ENCODE peak calls at places on chromosomes 2 and 18, in seven cellular contexts. One of them, this sample, is unnamed.

GRCh38 chr18:51537487-51537886 is 340.0 kb upstream of the MEX3C start:
- DNase-seq in AG04450: no peak
- DNase-seq in DMS153: peak; percentile 15
- DNase-seq in hepatocyte: peak; percentile 82
- DNase-seq in HT1080: peak; percentile 65
- DNase-seq in fibroblast of pulmonary artery: peak; percentile 73
- DNase-seq in NAMALWA: peak; percentile 76
- DNase-seq in this sample: no peak

GRCh38 chr2:182360012-182360662 is 66.7 kb downstream of the PDE1A start:
- DNase-seq in fibroblast of pulmonary artery: peak; percentile 89
- DNase-seq in AG04450: peak; percentile 34
- DNase-seq in DMS153: no peak
- DNase-seq in HT1080: no peak
- DNase-seq in hepatocyte: peak; percentile 14
- DNase-seq in NAMALWA: no peak
- DNase-seq in this sample: no peak

GRCh38 chr18:9594782-9595181 is 19.6 kb downstream of the PPP4R1 start:
- DNase-seq in DMS153: no peak
- DNase-seq in hepatocyte: peak; percentile 45
- DNase-seq in HT1080: no peak
- DNase-seq in AG04450: no peak
- DNase-seq in NAMALWA: no peak
- DNase-seq in fibroblast of pulmonary artery: no peak
- DNase-seq in this sample: no peak

GRCh38 chr2:108923019-108923700 is 65.9 kb downstream of the EDAR start:
- DNase-seq in AG04450: no peak
- DNase-seq in HT1080: no peak
- DNase-seq in hepatocyte: no peak
- DNase-seq in NAMALWA: no peak
- DNase-seq in DMS153: peak; percentile 55
- DNase-seq in fibroblast of pulmonary artery: no peak
- DNase-seq in this sample: no peak

GRCh38 chr2:65016789-65017188 is 27.6 kb downstream of the SLC1A4 start:
- DNase-seq in AG04450: no peak
- DNase-seq in HT1080: no peak
- DNase-seq in DMS153: no peak
- DNase-seq in NAMALWA: no peak
- DNase-seq in hepatocyte: no peak
- DNase-seq in fibroblast of pulmonary artery: no peak
- DNase-seq in this sample: no peak

GRCh38 chr18:67199993-67200617 is 316.4 kb downstream of the DSEL start:
- DNase-seq in DMS153: no peak
- DNase-seq in NAMALWA: peak; percentile 76
- DNase-seq in hepatocyte: peak; percentile 57
- DNase-seq in AG04450: peak; percentile 39
- DNase-seq in HT1080: peak; percentile 56
- DNase-seq in fibroblast of pulmonary artery: peak; percentile 83
- DNase-seq in this sample: no peak

GRCh38 chr2:48320747-48321146 is 209.2 kb upstream of the STON1 start:
- DNase-seq in HT1080: no peak
- DNase-seq in DMS153: no peak
- DNase-seq in fibroblast of pulmonary artery: peak; percentile 37
- DNase-seq in NAMALWA: no peak
- DNase-seq in AG04450: no peak
- DNase-seq in hepatocyte: no peak
- DNase-seq in this sample: no peak

GRCh38 chr18:62942578-62942977 is 227.2 kb downstream of the PHLPP1 start:
- DNase-seq in hepatocyte: no peak
- DNase-seq in HT1080: no peak
- DNase-seq in AG04450: no peak
- DNase-seq in DMS153: peak; percentile 78
- DNase-seq in NAMALWA: no peak
- DNase-seq in fibroblast of pulmonary artery: no peak
- DNase-seq in this sample: no peak

GRCh38 chr2:44716131-44716530 is 225.4 kb upstream of the SIX3 start:
- DNase-seq in fibroblast of pulmonary artery: no peak
- DNase-seq in HT1080: no peak
- DNase-seq in hepatocyte: no peak
- DNase-seq in AG04450: no peak
- DNase-seq in DMS153: no peak
- DNase-seq in NAMALWA: no peak
- DNase-seq in this sample: no peak

GRCh38 chr2:79005211-79005610 is 20.3 kb upstream of the REG3G start:
- DNase-seq in AG04450: no peak
- DNase-seq in HT1080: no peak
- DNase-seq in DMS153: no peak
- DNase-seq in hepatocyte: no peak
- DNase-seq in NAMALWA: no peak
- DNase-seq in fibroblast of pulmonary artery: no peak
- DNase-seq in this sample: no peak

GRCh38 chr2:96503637-96504243 is 1.4 kb downstream of the NEURL3 start:
- DNase-seq in DMS153: no peak
- DNase-seq in AG04450: no peak
- DNase-seq in HT1080: no peak
- DNase-seq in NAMALWA: no peak
- DNase-seq in fibroblast of pulmonary artery: no peak
- DNase-seq in hepatocyte: no peak
- DNase-seq in this sample: no peak

GRCh38 chr2:43941359-43941758 is 54.4 kb downstream of the LRPPRC start:
- DNase-seq in HT1080: no peak
- DNase-seq in DMS153: no peak
- DNase-seq in fibroblast of pulmonary artery: no peak
- DNase-seq in hepatocyte: no peak
- DNase-seq in NAMALWA: no peak
- DNase-seq in AG04450: no peak
- DNase-seq in this sample: no peak

GRCh38 chr18:13268035-13268700 is 49.6 kb downstream of the LDLRAD4 start:
- DNase-seq in NAMALWA: no peak
- DNase-seq in DMS153: no peak
- DNase-seq in fibroblast of pulmonary artery: peak; percentile 31
- DNase-seq in hepatocyte: peak; percentile 77
- DNase-seq in HT1080: no peak
- DNase-seq in AG04450: no peak
- DNase-seq in this sample: no peak

GRCh38 chr2:130720528-130720927 is 8.3 kb upstream of the GPR148 start:
- DNase-seq in NAMALWA: no peak
- DNase-seq in fibroblast of pulmonary artery: no peak
- DNase-seq in DMS153: no peak
- DNase-seq in hepatocyte: no peak
- DNase-seq in AG04450: no peak
- DNase-seq in HT1080: no peak
- DNase-seq in this sample: no peak

GRCh38 chr2:72886505-72887031 is 640 bp upstream of the SPR start:
- DNase-seq in DMS153: no peak
- DNase-seq in hepatocyte: no peak
- DNase-seq in fibroblast of pulmonary artery: no peak
- DNase-seq in NAMALWA: no peak
- DNase-seq in AG04450: no peak
- DNase-seq in HT1080: no peak
- DNase-seq in this sample: no peak

GRCh38 chr18:9866627-9867453 is 18.9 kb upstream of the TXNDC2 start:
- DNase-seq in fibroblast of pulmonary artery: no peak
- DNase-seq in DMS153: no peak
- DNase-seq in NAMALWA: no peak
- DNase-seq in HT1080: no peak
- DNase-seq in hepatocyte: no peak
- DNase-seq in AG04450: no peak
- DNase-seq in this sample: no peak

GRCh38 chr18:11004951-11005350 is 144.4 kb downstream of the PIEZO2 start:
- DNase-seq in AG04450: no peak
- DNase-seq in hepatocyte: no peak
- DNase-seq in fibroblast of pulmonary artery: peak; percentile 59
- DNase-seq in HT1080: no peak
- DNase-seq in DMS153: no peak
- DNase-seq in NAMALWA: no peak
- DNase-seq in this sample: no peak

GRCh38 chr2:218850796-218851195 is 8.8 kb upstream of the WNT6 start:
- DNase-seq in fibroblast of pulmonary artery: no peak
- DNase-seq in AG04450: no peak
- DNase-seq in hepatocyte: no peak
- DNase-seq in DMS153: no peak
- DNase-seq in NAMALWA: no peak
- DNase-seq in HT1080: no peak
- DNase-seq in this sample: no peak

GRCh38 chr2:81894451-81894990 is 1590.0 kb upstream of the LRRTM1 start:
- DNase-seq in fibroblast of pulmonary artery: peak; percentile 8
- DNase-seq in HT1080: peak; percentile 65
- DNase-seq in DMS153: no peak
- DNase-seq in hepatocyte: peak; percentile 49
- DNase-seq in AG04450: peak; percentile 1
- DNase-seq in NAMALWA: no peak
- DNase-seq in this sample: no peak

GRCh38 chr18:10420561-10421352 is 33.7 kb upstream of the APCDD1 start:
- DNase-seq in HT1080: peak; percentile 39
- DNase-seq in NAMALWA: no peak
- DNase-seq in AG04450: no peak
- DNase-seq in DMS153: no peak
- DNase-seq in hepatocyte: no peak
- DNase-seq in fibroblast of pulmonary artery: peak; percentile 9
- DNase-seq in this sample: no peak

GRCh38 chr2:120797421-120798289 is 62.0 kb downstream of the GLI2 start:
- DNase-seq in hepatocyte: peak; percentile 57
- DNase-seq in NAMALWA: no peak
- DNase-seq in AG04450: no peak
- DNase-seq in HT1080: no peak
- DNase-seq in DMS153: no peak
- DNase-seq in fibroblast of pulmonary artery: no peak
- DNase-seq in this sample: no peak

GRCh38 chr2:218418717-218419458 is at the start of gene VIL1:
- DNase-seq in AG04450: no peak
- DNase-seq in fibroblast of pulmonary artery: no peak
- DNase-seq in NAMALWA: no peak
- DNase-seq in DMS153: peak; percentile 62
- DNase-seq in hepatocyte: peak; percentile 92
- DNase-seq in HT1080: no peak
- DNase-seq in this sample: no peak

GRCh38 chr2:25168256-25169072 is at the start of gene POMC:
- DNase-seq in HT1080: no peak
- DNase-seq in DMS153: no peak
- DNase-seq in fibroblast of pulmonary artery: peak; percentile 30
- DNase-seq in AG04450: no peak
- DNase-seq in NAMALWA: no peak
- DNase-seq in hepatocyte: peak; percentile 58
- DNase-seq in this sample: no peak

GRCh38 chr2:5520352-5520996 is 171.7 kb upstream of the SOX11 start:
- DNase-seq in DMS153: no peak
- DNase-seq in hepatocyte: peak; percentile 78
- DNase-seq in HT1080: peak; percentile 64
- DNase-seq in fibroblast of pulmonary artery: no peak
- DNase-seq in AG04450: peak; percentile 6
- DNase-seq in NAMALWA: no peak
- DNase-seq in this sample: no peak

GRCh38 chr2:120231974-120232635 is 8.9 kb upstream of the TMEM185B start:
- DNase-seq in HT1080: peak; percentile 27
- DNase-seq in fibroblast of pulmonary artery: peak; percentile 26
- DNase-seq in AG04450: no peak
- DNase-seq in DMS153: no peak
- DNase-seq in NAMALWA: peak; percentile 69
- DNase-seq in hepatocyte: no peak
- DNase-seq in this sample: peak; percentile 77

GRCh38 chr2:85956647-85957039 is 67.9 kb upstream of the ST3GAL5 start:
- DNase-seq in DMS153: peak; percentile 6
- DNase-seq in NAMALWA: no peak
- DNase-seq in HT1080: no peak
- DNase-seq in hepatocyte: no peak
- DNase-seq in fibroblast of pulmonary artery: no peak
- DNase-seq in AG04450: no peak
- DNase-seq in this sample: no peak

GRCh38 chr18:56233595-56233994 is 404.8 kb downstream of the TXNL1 start:
- DNase-seq in HT1080: peak; percentile 73
- DNase-seq in DMS153: no peak
- DNase-seq in AG04450: peak; percentile 68
- DNase-seq in NAMALWA: no peak
- DNase-seq in hepatocyte: no peak
- DNase-seq in fibroblast of pulmonary artery: peak; percentile 90
- DNase-seq in this sample: no peak

GRCh38 chr2:151967829-151968722 is 130.8 kb downstream of the CACNB4 start:
- DNase-seq in DMS153: no peak
- DNase-seq in fibroblast of pulmonary artery: no peak
- DNase-seq in hepatocyte: no peak
- DNase-seq in AG04450: no peak
- DNase-seq in HT1080: no peak
- DNase-seq in NAMALWA: no peak
- DNase-seq in this sample: no peak

GRCh38 chr2:145184741-145185671 is 665.1 kb upstream of the ZEB2 start:
- DNase-seq in hepatocyte: no peak
- DNase-seq in fibroblast of pulmonary artery: no peak
- DNase-seq in HT1080: no peak
- DNase-seq in NAMALWA: no peak
- DNase-seq in DMS153: no peak
- DNase-seq in AG04450: no peak
- DNase-seq in this sample: no peak

GRCh38 chr2:189276277-189276676 is 96.7 kb upstream of the COL5A2 start:
- DNase-seq in NAMALWA: no peak
- DNase-seq in AG04450: no peak
- DNase-seq in hepatocyte: peak; percentile 33
- DNase-seq in DMS153: no peak
- DNase-seq in fibroblast of pulmonary artery: peak; percentile 96
- DNase-seq in HT1080: peak; percentile 79
- DNase-seq in this sample: no peak

GRCh38 chr2:39875182-39875913 is 96.3 kb upstream of the THUMPD2 start:
- DNase-seq in hepatocyte: peak; percentile 35
- DNase-seq in DMS153: no peak
- DNase-seq in NAMALWA: no peak
- DNase-seq in fibroblast of pulmonary artery: peak; percentile 97
- DNase-seq in AG04450: peak; percentile 91
- DNase-seq in HT1080: peak; percentile 56
- DNase-seq in this sample: no peak

GRCh38 chr2:231111987-231112386 is 12.9 kb downstream of the HTR2B start:
- DNase-seq in NAMALWA: no peak
- DNase-seq in HT1080: peak; percentile 11
- DNase-seq in DMS153: no peak
- DNase-seq in hepatocyte: no peak
- DNase-seq in AG04450: no peak
- DNase-seq in fibroblast of pulmonary artery: peak; percentile 33
- DNase-seq in this sample: no peak

GRCh38 chr2:100781009-100781325 is 39.0 kb upstream of the NPAS2 start:
- DNase-seq in DMS153: no peak
- DNase-seq in HT1080: no peak
- DNase-seq in AG04450: no peak
- DNase-seq in hepatocyte: no peak
- DNase-seq in fibroblast of pulmonary artery: no peak
- DNase-seq in NAMALWA: no peak
- DNase-seq in this sample: no peak